ENCODE peak calls at places on chromosomes 5 and 9, in eight cellular contexts. P, M, N, R, G, U, X and I are unnamed samples.

GRCh38 chr9:119758990-119759389 is 389.8 kb upstream of the BRINP1 start:
- DNase-seq in P (no peak), M (no peak), N (no peak), R (no peak), G (no peak), U (no peak), X (no peak), I (no peak)

GRCh38 chr5:140346348-140347221 is at the start of gene HBEGF:
- DNase-seq in P (peak), M (peak), N (peak), R (peak), G (peak), U (peak), X (peak), I (peak)

GRCh38 chr5:175866377-175866907 is 4.9 kb upstream of the CPLX2 start:
- DNase-seq in P (no peak), M (no peak), N (no peak), R (no peak), G (no peak), U (no peak), X (no peak), I (no peak)

GRCh38 chr9:135086597-135087488 is 625 bp upstream of the OLFM1 start:
- DNase-seq in P (no peak), M (no peak), N (no peak), R (no peak), G (no peak), U (no peak), X (peak), I (no peak)

GRCh38 chr5:113433071-113433470 is 1.7 kb downstream of the TSSK1B start:
- DNase-seq in P (no peak), M (no peak), N (no peak), R (no peak), G (no peak), U (no peak), X (no peak), I (no peak)

GRCh38 chr9:8304720-8305119 is 505.1 kb upstream of the DMAC1 start:
- DNase-seq in P (no peak), M (no peak), N (no peak), R (no peak), G (no peak), U (no peak), X (no peak), I (no peak)

GRCh38 chr5:97422678-97423077 is 239.6 kb upstream of the RIOK2 start:
- DNase-seq in P (no peak), M (no peak), N (no peak), R (no peak), G (no peak), U (peak), X (no peak), I (no peak)

GRCh38 chr5:5275211-5275610 is 135.1 kb downstream of the ADAMTS16 start:
- DNase-seq in P (no peak), M (no peak), N (no peak), R (no peak), G (no peak), U (no peak), X (no peak), I (no peak)

GRCh38 chr5:18119156-18119785 is 485.0 kb downstream of the TAF11L14 start:
- DNase-seq in P (no peak), M (no peak), N (no peak), R (no peak), G (no peak), U (no peak), X (no peak), I (no peak)

GRCh38 chr9:120443489-120443888 is 136.5 kb downstream of the CDK5RAP2 start:
- DNase-seq in P (no peak), M (peak), N (no peak), R (no peak), G (no peak), U (no peak), X (no peak), I (no peak)

GRCh38 chr9:137722481-137722880 is 103.7 kb downstream of the EHMT1 start:
- DNase-seq in P (no peak), M (no peak), N (no peak), R (no peak), G (no peak), U (no peak), X (no peak), I (no peak)

GRCh38 chr5:127312131-127312530 is 21.5 kb downstream of the MEGF10 start:
- DNase-seq in P (no peak), M (no peak), N (peak), R (no peak), G (no peak), U (no peak), X (no peak), I (no peak)

GRCh38 chr9:124133752-124134151 is 122.2 kb downstream of the LHX2 start:
- DNase-seq in P (peak), M (peak), N (peak), R (no peak), G (peak), U (peak), X (no peak), I (no peak)

GRCh38 chr9:126886897-126887296 is 26.5 kb downstream of the ZBTB34 start:
- DNase-seq in P (no peak), M (no peak), N (no peak), R (no peak), G (no peak), U (no peak), X (no peak), I (no peak)

GRCh38 chr5:143168877-143169810 is 234.3 kb downstream of the NR3C1 start:
- DNase-seq in P (no peak), M (no peak), N (no peak), R (no peak), G (no peak), U (no peak), X (no peak), I (no peak)

GRCh38 chr9:71681104-71681707 is 87.1 kb downstream of the CEMIP2 start:
- DNase-seq in P (no peak), M (no peak), N (no peak), R (no peak), G (no peak), U (peak), X (no peak), I (no peak)

GRCh38 chr9:80074439-80074838 is 502.7 kb downstream of the TLE4 start:
- DNase-seq in P (no peak), M (no peak), N (no peak), R (no peak), G (no peak), U (no peak), X (no peak), I (no peak)

GRCh38 chr9:69174645-69175487 is 789 bp downstream of the TJP2 start:
- DNase-seq in P (no peak), M (peak), N (peak), R (no peak), G (peak), U (peak), X (peak), I (no peak)

GRCh38 chr5:15794117-15794985 is 294.4 kb downstream of the FBXL7 start:
- DNase-seq in P (no peak), M (peak), N (no peak), R (no peak), G (peak), U (peak), X (no peak), I (no peak)

GRCh38 chr5:89473196-89473595 is 590.2 kb upstream of the MEF2C start:
- DNase-seq in P (no peak), M (no peak), N (no peak), R (no peak), G (no peak), U (no peak), X (no peak), I (no peak)

GRCh38 chr9:133869674-133870419 is 122.3 kb downstream of the VAV2 start:
- DNase-seq in P (no peak), M (peak), N (no peak), R (no peak), G (no peak), U (no peak), X (no peak), I (no peak)